ENCODE peak calls at places on chromosomes 3 and 15, in six cellular contexts. Y is RKO; M is fibroblast of mammary gland; I is stimulated activated CD4-positive, alpha-beta T cell treated with anti-CD3 and anti-CD28 coated beads, TNF-alpha, amount 100 ng/mL, for 4 hours; Q is iris pigment epithelial cell; S is NCI-H1417. B is an unnamed sample.

GRCh38 chr3:20225769-20226168 is 39.8 kb upstream of the SGO1 start:
- DNase-seq in Y (peak; percentile 80), M (peak; percentile 47), I (no peak), Q (peak; percentile 24), S (peak; percentile 4), B (no peak)

GRCh38 chr3:8286749-8287148 is 214.9 kb upstream of the LMCD1 start:
- DNase-seq in Y (no peak), M (no peak), I (no peak), Q (no peak), S (no peak), B (no peak)

GRCh38 chr3:72969766-72970165 is 26.8 kb upstream of the PPP4R2 start:
- DNase-seq in Y (no peak), M (peak; percentile 34), I (no peak), Q (peak; percentile 73), S (no peak), B (no peak)

GRCh38 chr3:78322780-78323179 is 1282.9 kb downstream of the ROBO2 start:
- DNase-seq in Y (no peak), M (no peak), I (no peak), Q (no peak), S (no peak), B (no peak)

GRCh38 chr3:11549580-11550140 is 94.1 kb downstream of the VGLL4 start:
- DNase-seq in Y (no peak), M (peak; percentile 75), I (no peak), Q (no peak), S (no peak), B (no peak)

GRCh38 chr15:43390723-43391122 is 19.8 kb downstream of the TUBGCP4 start:
- DNase-seq in Y (no peak), M (peak; percentile 69), I (no peak), Q (peak; percentile 74), S (no peak), B (no peak)

GRCh38 chr3:46484911-46485696 is 12.7 kb upstream of the RTP3 start:
- DNase-seq in Y (no peak), M (no peak), I (no peak), Q (no peak), S (peak; percentile 9), B (no peak)

GRCh38 chr3:175951047-175951694 is 1092.0 kb downstream of the NAALADL2 start:
- DNase-seq in Y (peak; percentile 5), M (peak; percentile 57), I (no peak), Q (peak; percentile 10), S (no peak), B (no peak)

GRCh38 chr3:170204023-170204472 is 18.2 kb upstream of the PRKCI start:
- DNase-seq in Y (no peak), M (no peak), I (no peak), Q (no peak), S (no peak), B (peak; percentile 13)

GRCh38 chr3:67863869-67864268 is 209.5 kb upstream of the SUCLG2 start:
- DNase-seq in Y (peak; percentile 12), M (peak; percentile 1), I (no peak), Q (peak; percentile 44), S (peak; percentile 4), B (no peak)

GRCh38 chr15:90465930-90466567 is 63.7 kb upstream of the CRTC3 start:
- DNase-seq in Y (no peak), M (peak; percentile 58), I (no peak), Q (peak; percentile 68), S (no peak), B (no peak)

GRCh38 chr3:174844746-174845145 is 14.4 kb upstream of the NAALADL2 start:
- DNase-seq in Y (no peak), M (no peak), I (no peak), Q (no peak), S (no peak), B (no peak)

GRCh38 chr3:42447481-42447880 is 37.1 kb upstream of the LYZL4 start:
- DNase-seq in Y (no peak), M (no peak), I (no peak), Q (no peak), S (no peak), B (no peak)

GRCh38 chr3:99410789-99411311 is 227.5 kb upstream of the COL8A1 start:
- DNase-seq in Y (no peak), M (peak; percentile 50), I (no peak), Q (peak; percentile 94), S (no peak), B (no peak)

GRCh38 chr3:17672506-17672905 is 69.9 kb downstream of the TBC1D5 start:
- DNase-seq in Y (no peak), M (peak; percentile 5), I (no peak), Q (peak; percentile 7), S (no peak), B (no peak)

GRCh38 chr15:92869263-92869940 is 30.7 kb upstream of the CHD2 start:
- DNase-seq in Y (no peak), M (no peak), I (no peak), Q (peak; percentile 54), S (no peak), B (no peak)

GRCh38 chr3:179446501-179446900 is 4.8 kb downstream of the GNB4 start:
- DNase-seq in Y (peak; percentile 56), M (peak; percentile 43), I (no peak), Q (peak; percentile 43), S (no peak), B (no peak)

GRCh38 chr3:132083583-132084372 is 49.0 kb upstream of the CPNE4 start:
- DNase-seq in Y (peak; percentile 20), M (peak; percentile 64), I (no peak), Q (peak; percentile 82), S (no peak), B (no peak)

GRCh38 chr3:35078780-35079179 is 560.5 kb upstream of the ARPP21 start:
- DNase-seq in Y (no peak), M (no peak), I (no peak), Q (no peak), S (no peak), B (no peak)

GRCh38 chr15:60648928-60649679 is 170.2 kb upstream of the ICE2 start:
- DNase-seq in Y (no peak), M (no peak), I (no peak), Q (no peak), S (peak; percentile 83), B (no peak)

GRCh38 chr3:29291982-29292363 is 11.1 kb downstream of the RBMS3 start:
- DNase-seq in Y (no peak), M (no peak), I (no peak), Q (no peak), S (no peak), B (no peak)

GRCh38 chr15:87887177-87887576 is 369.4 kb downstream of the NTRK3 start:
- DNase-seq in Y (no peak), M (no peak), I (no peak), Q (no peak), S (no peak), B (no peak)

GRCh38 chr3:105293441-105293840 is 73.3 kb upstream of the ALCAM start:
- DNase-seq in Y (no peak), M (no peak), I (no peak), Q (no peak), S (no peak), B (no peak)

GRCh38 chr15:60184579-60184978 is 180.5 kb downstream of the FOXB1 start:
- DNase-seq in Y (peak; percentile 17), M (peak; percentile 3), I (no peak), Q (peak; percentile 29), S (no peak), B (no peak)

GRCh38 chr15:48416301-48416700 is 85.1 kb downstream of the DUT start:
- DNase-seq in Y (no peak), M (no peak), I (no peak), Q (no peak), S (no peak), B (no peak)

GRCh38 chr15:84398763-84399701 is 163.5 kb downstream of the GOLGA6L4 start:
- DNase-seq in Y (no peak), M (no peak), I (no peak), Q (no peak), S (no peak), B (peak; percentile 36)

GRCh38 chr15:68526269-68526668 is 52.5 kb upstream of the CORO2B start:
- DNase-seq in Y (peak; percentile 45), M (peak; percentile 86), I (no peak), Q (peak; percentile 46), S (no peak), B (no peak)